ENCODE peak calls at places on chromosomes 5 and 9, in nine cellular contexts. X is sigmoid colon; U is naive thymus-derived CD4-positive, alpha-beta T cell; Z is GM23248; S is GM18507; G is fibroblast of lung; P is breast epithelium; E is HT1080; V is lower lobe of right lung. A is an unnamed sample.

GRCh38 chr5:136699661-136700060 is 334.3 kb upstream of the TRPC7 start:
- DNase-seq in X (no peak), U (no peak), Z (no peak), S (no peak), G (no peak), P (no peak), E (no peak), V (no peak), A (peak; percentile 9)

GRCh38 chr5:122313001-122313402 is 965 bp downstream of the SNCAIP start:
- DNase-seq in X (no peak), U (no peak), Z (peak; percentile 76), S (no peak), G (peak; percentile 48), P (no peak), E (peak; percentile 50), V (no peak), A (no peak)

GRCh38 chr5:43647789-43648188 is 44.8 kb downstream of the NNT start:
- DNase-seq in X (no peak), U (no peak), Z (no peak), S (no peak), G (no peak), P (no peak), E (no peak), V (no peak), A (no peak)

GRCh38 chr5:42518595-42519067 is 95.4 kb downstream of the GHR start:
- DNase-seq in X (peak; percentile 78), U (no peak), Z (peak; percentile 68), S (no peak), G (no peak), P (no peak), E (no peak), V (no peak), A (no peak)

GRCh38 chr9:69718218-69718617 is 41.6 kb downstream of the PTAR1 start:
- DNase-seq in X (no peak), U (no peak), Z (no peak), S (no peak), G (no peak), P (no peak), E (no peak), V (no peak), A (no peak)

GRCh38 chr9:6944896-6945295 is 187.1 kb downstream of the KDM4C start:
- DNase-seq in X (no peak), U (no peak), Z (peak; percentile 50), S (no peak), G (peak; percentile 89), P (no peak), E (peak; percentile 48), V (no peak), A (no peak)

GRCh38 chr5:12246016-12246415 is 341.8 kb upstream of the CTNND2 start:
- DNase-seq in X (no peak), U (no peak), Z (no peak), S (no peak), G (no peak), P (no peak), E (no peak), V (no peak), A (no peak)

GRCh38 chr5:5483880-5484595 is 61.6 kb downstream of the ICE1 start:
- DNase-seq in X (no peak), U (no peak), Z (peak; percentile 77), S (no peak), G (peak; percentile 29), P (no peak), E (peak; percentile 28), V (no peak), A (no peak)

GRCh38 chr5:120677481-120677880 is 213.4 kb downstream of the PRR16 start:
- DNase-seq in X (no peak), U (no peak), Z (no peak), S (no peak), G (peak; percentile 6), P (no peak), E (no peak), V (no peak), A (peak; percentile 45)

GRCh38 chr5:51387854-51388320 is 4.6 kb downstream of the ISL1 start:
- DNase-seq in X (no peak), U (no peak), Z (no peak), S (no peak), G (no peak), P (no peak), E (no peak), V (no peak), A (no peak)